ENCODE peak calls at places on chromosomes 3 and 15, in six cellular contexts. One of them, this sample, is unnamed.
A peak's percentile ranks its signal among the peaks of the same experiment; 100 is the strongest.

GRCh38 chr15:42087926-42088800 is 6.2 kb downstream of the PLA2G4D start:
- DNase-seq in progenitor cell of endocrine pancreas: no peak
- DNase-seq in IMR-90: no peak
- DNase-seq in MM.1S: no peak
- DNase-seq in DMS153: no peak
- DNase-seq in CD4-positive, alpha-beta T cell: no peak
- DNase-seq in this sample: no peak

GRCh38 chr15:34791701-34792100 is 3.6 kb downstream of the ACTC1 start:
- DNase-seq in progenitor cell of endocrine pancreas: no peak
- DNase-seq in IMR-90: peak; percentile 35
- DNase-seq in MM.1S: no peak
- DNase-seq in DMS153: no peak
- DNase-seq in CD4-positive, alpha-beta T cell: no peak
- DNase-seq in this sample: no peak

GRCh38 chr3:125059488-125060245 is 3.9 kb upstream of the HEG1 start:
- DNase-seq in progenitor cell of endocrine pancreas: no peak
- DNase-seq in IMR-90: peak; percentile 37
- DNase-seq in MM.1S: no peak
- DNase-seq in DMS153: peak; percentile 48
- DNase-seq in CD4-positive, alpha-beta T cell: no peak
- DNase-seq in this sample: no peak

GRCh38 chr3:101676219-101676764 is 640 bp downstream of the ZBTB11 start:
- DNase-seq in progenitor cell of endocrine pancreas: peak; percentile 93
- DNase-seq in IMR-90: peak; percentile 96
- DNase-seq in MM.1S: peak; percentile 98
- DNase-seq in DMS153: no peak
- DNase-seq in CD4-positive, alpha-beta T cell: peak; percentile 90
- DNase-seq in this sample: peak; percentile 95

GRCh38 chr3:9937839-9938238 is 4.2 kb downstream of the CRELD1 start:
- DNase-seq in progenitor cell of endocrine pancreas: no peak
- DNase-seq in IMR-90: no peak
- DNase-seq in MM.1S: no peak
- DNase-seq in DMS153: no peak
- DNase-seq in CD4-positive, alpha-beta T cell: no peak
- DNase-seq in this sample: no peak

GRCh38 chr15:67879440-67880129 is 39.7 kb upstream of the RNU6-1 start:
- DNase-seq in progenitor cell of endocrine pancreas: no peak
- DNase-seq in IMR-90: no peak
- DNase-seq in MM.1S: no peak
- DNase-seq in DMS153: no peak
- DNase-seq in CD4-positive, alpha-beta T cell: no peak
- DNase-seq in this sample: no peak

GRCh38 chr3:141266186-141266585 is 34.6 kb downstream of the PXYLP1 start:
- DNase-seq in progenitor cell of endocrine pancreas: no peak
- DNase-seq in IMR-90: no peak
- DNase-seq in MM.1S: no peak
- DNase-seq in DMS153: no peak
- DNase-seq in CD4-positive, alpha-beta T cell: no peak
- DNase-seq in this sample: no peak

GRCh38 chr3:129176051-129176450 is 7.6 kb downstream of the CNBP start:
- DNase-seq in progenitor cell of endocrine pancreas: no peak
- DNase-seq in IMR-90: no peak
- DNase-seq in MM.1S: no peak
- DNase-seq in DMS153: no peak
- DNase-seq in CD4-positive, alpha-beta T cell: no peak
- DNase-seq in this sample: no peak

GRCh38 chr3:27114684-27115083 is 254.5 kb downstream of the NEK10 start:
- DNase-seq in progenitor cell of endocrine pancreas: no peak
- DNase-seq in IMR-90: peak; percentile 50
- DNase-seq in MM.1S: no peak
- DNase-seq in DMS153: no peak
- DNase-seq in CD4-positive, alpha-beta T cell: no peak
- DNase-seq in this sample: no peak

GRCh38 chr3:94234177-94234788 is 171.4 kb downstream of the NSUN3 start:
- DNase-seq in progenitor cell of endocrine pancreas: no peak
- DNase-seq in IMR-90: peak; percentile 44
- DNase-seq in MM.1S: peak; percentile 44
- DNase-seq in DMS153: no peak
- DNase-seq in CD4-positive, alpha-beta T cell: no peak
- DNase-seq in this sample: peak; percentile 60

GRCh38 chr15:90001062-90001682 is at the start of gene ZNF710:
- DNase-seq in progenitor cell of endocrine pancreas: no peak
- DNase-seq in IMR-90: peak; percentile 66
- DNase-seq in MM.1S: peak; percentile 27
- DNase-seq in DMS153: no peak
- DNase-seq in CD4-positive, alpha-beta T cell: no peak
- DNase-seq in this sample: peak; percentile 65

GRCh38 chr15:86267892-86268291 is 188.2 kb downstream of the AGBL1 start:
- DNase-seq in progenitor cell of endocrine pancreas: no peak
- DNase-seq in IMR-90: no peak
- DNase-seq in MM.1S: no peak
- DNase-seq in DMS153: no peak
- DNase-seq in CD4-positive, alpha-beta T cell: no peak
- DNase-seq in this sample: no peak

GRCh38 chr3:16231983-16232382 is 32.8 kb downstream of the DPH3 start:
- DNase-seq in progenitor cell of endocrine pancreas: no peak
- DNase-seq in IMR-90: no peak
- DNase-seq in MM.1S: no peak
- DNase-seq in DMS153: no peak
- DNase-seq in CD4-positive, alpha-beta T cell: no peak
- DNase-seq in this sample: no peak